ENCODE peak calls at places on chromosomes 11 and 22, in four cellular contexts. V is K562, O is HepG2, N is HCT116. B is an unnamed sample.

GRCh38 chr11:12600829-12601228 is 73.4 kb upstream of the TEAD1 start:
- DNase-seq in V (no peak), O (peak), N (no peak), B (no peak)

GRCh38 chr22:20658433-20659222 is 115.3 kb upstream of the SERPIND1 start:
- DNase-seq in V (no peak), O (no peak), N (no peak), B (no peak)

GRCh38 chr22:48448821-48449220 is 1378.9 kb downstream of the BRD1 start:
- DNase-seq in V (no peak), O (no peak), N (no peak), B (no peak)

GRCh38 chr11:21177379-21177778 is 508.0 kb downstream of the NELL1 start:
- DNase-seq in V (no peak), O (no peak), N (no peak), B (no peak)

GRCh38 chr11:47908198-47908597 is 60.0 kb upstream of the NUP160 start:
- DNase-seq in V (no peak), O (no peak), N (no peak), B (no peak)

GRCh38 chr22:21646608-21647590 is 4.8 kb downstream of the SDF2L1 start:
- DNase-seq in V (peak), O (peak), N (peak), B (no peak)

GRCh38 chr22:35489225-35489624 is 51.4 kb upstream of the RASD2 start:
- DNase-seq in V (no peak), O (no peak), N (no peak), B (no peak)

GRCh38 chr11:32358729-32359128 is 76.6 kb downstream of the WT1 start:
- DNase-seq in V (no peak), O (no peak), N (no peak), B (no peak)

GRCh38 chr11:22768281-22768680 is 61.3 kb downstream of the SVIP start:
- DNase-seq in V (no peak), O (no peak), N (no peak), B (no peak)

GRCh38 chr22:30667486-30668305 is at the start of gene DUSP18:
- DNase-seq in V (peak), O (peak), N (peak), B (no peak)

GRCh38 chr11:116420030-116420429 is 352.8 kb downstream of the BUD13 start:
- DNase-seq in V (no peak), O (no peak), N (no peak), B (no peak)

GRCh38 chr11:31808268-31808667 is 2.9 kb downstream of the PAX6 start:
- DNase-seq in V (no peak), O (no peak), N (no peak), B (no peak)

GRCh38 chr22:23269441-23270211 is 89.3 kb downstream of the BCR start:
- DNase-seq in V (peak), O (no peak), N (no peak), B (no peak)

GRCh38 chr11:122141757-122142156 is 25.7 kb upstream of the BLID start:
- DNase-seq in V (no peak), O (no peak), N (no peak), B (no peak)
- TF ChIP-seq REST in V (no peak), O (no peak), N (no peak), B (no peak)

DNA sequence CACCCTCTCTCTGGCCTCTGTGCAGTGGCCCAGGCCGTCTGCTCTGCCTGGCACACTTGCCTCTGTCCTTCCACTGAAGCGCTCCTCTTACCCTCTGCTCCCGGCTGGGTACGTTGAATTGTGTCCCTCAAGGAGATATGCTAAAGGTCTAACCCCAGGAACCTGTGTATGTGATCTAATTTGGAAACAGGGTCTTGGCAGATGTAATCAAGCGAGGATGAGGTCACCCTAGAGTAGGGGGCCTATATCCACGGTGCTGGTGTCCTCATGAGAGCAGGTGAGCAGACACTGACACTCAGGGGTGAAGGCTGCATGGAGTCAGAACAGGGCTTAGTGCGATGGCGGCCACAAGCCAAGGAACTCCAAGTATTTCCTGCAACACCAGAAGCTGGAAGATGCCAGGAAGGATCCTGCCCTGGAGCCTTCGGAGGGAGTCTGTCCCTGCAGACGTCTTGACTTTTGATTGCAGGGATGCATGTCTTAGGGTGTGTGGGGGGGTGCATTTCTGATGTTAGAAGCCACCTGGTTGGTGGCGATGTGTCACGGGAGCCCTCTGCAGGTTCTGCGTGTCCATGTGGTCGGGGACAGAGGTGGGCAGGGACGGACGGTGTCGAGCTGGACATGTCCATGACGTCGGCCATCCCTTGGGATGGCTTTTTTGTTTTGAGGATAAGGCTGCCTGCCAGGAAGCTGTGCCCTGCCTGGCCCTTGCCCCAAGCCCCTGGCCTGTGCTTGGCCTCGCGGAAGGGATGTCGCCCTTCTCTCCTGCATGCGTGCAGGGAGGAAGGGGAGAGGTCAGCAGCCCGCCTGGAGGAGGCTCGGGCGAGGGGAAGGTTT is 68.6 kb downstream of the LRP5 start:
- DNase-seq in V (no peak), O (no peak), N (no peak), B (peak)
- H3K4me3 ChIP-seq in V (no peak), O (no peak), N (no peak), B (peak)

GRCh38 chr11:45593992-45594391 is 71.4 kb downstream of the CHST1 start:
- DNase-seq in V (peak), O (no peak), N (peak), B (no peak)
- TF ChIP-seq TCF7L2 in V (no peak), O (no peak), N (no peak), B (no peak)

GRCh38 chr22:16965560-16965959 is 42.5 kb downstream of the GAB4 start:
- DNase-seq in V (no peak), O (no peak), N (no peak), B (no peak)
- TF ChIP-seq REST in V (no peak), O (no peak), N (no peak), B (no peak)

DNA sequence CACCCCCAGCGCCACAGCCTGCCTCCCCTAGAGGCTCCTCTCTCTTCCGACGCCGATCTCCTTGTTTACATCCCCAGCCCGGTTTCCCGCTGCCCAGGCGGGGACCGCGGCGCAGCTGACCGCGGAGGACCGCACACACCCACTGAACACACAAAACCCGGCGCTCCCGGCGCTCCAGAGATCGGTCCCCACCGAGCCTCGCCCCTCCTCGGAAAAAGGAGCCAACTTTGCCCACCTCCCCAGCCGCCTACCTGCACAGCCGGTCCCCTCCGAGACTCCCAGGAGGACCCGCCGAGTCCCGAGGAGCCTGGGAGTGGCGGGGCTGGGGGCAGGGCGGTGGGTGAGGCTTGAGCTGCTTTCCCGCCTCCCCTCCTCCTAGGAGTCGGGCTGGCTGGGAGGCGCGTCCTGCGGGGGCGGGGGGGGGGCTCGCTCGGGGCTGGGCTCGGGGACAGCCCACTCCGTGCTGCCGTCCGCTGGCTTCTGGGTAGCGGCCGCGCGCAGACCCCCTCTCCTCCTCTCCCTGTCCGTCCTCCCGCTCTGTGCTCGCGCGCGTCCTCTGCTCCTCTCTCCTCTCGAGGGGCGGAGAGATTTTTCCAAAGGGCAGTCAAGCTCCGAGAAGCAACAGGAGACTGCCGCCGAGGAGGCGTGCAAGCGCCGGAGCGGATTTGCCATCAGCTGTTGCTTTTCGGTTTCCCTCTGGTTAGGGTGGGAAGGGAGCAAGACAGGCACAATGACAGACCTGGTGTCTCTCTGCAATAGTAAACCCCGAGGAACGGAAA is at the start of gene FXYD6:
- DNase-seq in V (peak), O (no peak), N (no peak), B (no peak)
- H3K4me3 ChIP-seq in V (no peak), O (no peak), N (peak), B (peak)

GRCh38 chr22:38706885-38707180 is 1.1 kb downstream of the GTPBP1 start:
- DNase-seq in V (no peak), O (no peak), N (no peak), B (no peak)

GRCh38 chr22:38707346-38707745 is 1.6 kb downstream of the GTPBP1 start:
- DNase-seq in V (no peak), O (peak), N (no peak), B (peak)

GRCh38 chr22:38705235-38706100 is at the start of gene GTPBP1:
- DNase-seq in V (peak), O (peak), N (peak), B (peak)

GRCh38 chr22:38706101-38706884 is 549 bp downstream of the GTPBP1 start:
- DNase-seq in V (peak), O (no peak), N (no peak), B (no peak)

GRCh38 chr22:38704568-38705234 is 1.0 kb upstream of the GTPBP1 start:
- DNase-seq in V (no peak), O (peak), N (no peak), B (no peak)
- TF ChIP-seq TCF7L2 in V (no peak), O (no peak), N (no peak), B (no peak)

B was measured in Panc1.